ENCODE peak calls at places on chromosomes 13 and 19, in eight cellular contexts. R is natural killer cell; D is CD8-positive, alpha-beta memory T cell; H is body of pancreas; X is stimulated activated CD4-positive, alpha-beta T cell treated with anti-CD3 and anti-CD28 coated beads, TNF-alpha, amount 100 ng/mL, for 48 hours; P is amygdala; M is AG04450; U is kidney glomerular epithelial cell. K is an unnamed sample.

GRCh38 chr13:73266640-73267180 is 207.9 kb downstream of the KLF5 start:
- DNase-seq in M (no peak), X (no peak), R (no peak), U (no peak), D (no peak), H (no peak), P (no peak), K (no peak)

GRCh38 chr13:26600345-26600761 is 42.9 kb downstream of the WASF3 start:
- DNase-seq in H (no peak), R (no peak), D (no peak), M (no peak), X (no peak), U (no peak), P (no peak), K (no peak)

GRCh38 chr13:70098669-70099068 is 9.0 kb upstream of the ATXN8OS start:
- DNase-seq in R (no peak), H (no peak), U (peak; percentile 30), M (no peak), D (no peak), X (no peak), P (no peak), K (peak; percentile 16)

GRCh38 chr19:7509625-7510024 is 6.3 kb upstream of the ZNF358 start:
- DNase-seq in H (no peak), M (no peak), R (no peak), X (no peak), P (no peak), U (no peak), D (no peak), K (no peak)

GRCh38 chr19:50969413-50969760 is at the start of gene KLK6:
- DNase-seq in X (no peak), H (no peak), P (peak; percentile 29), R (no peak), D (no peak), M (no peak), U (no peak), K (peak; percentile 79)

GRCh38 chr13:44231786-44232516 is 141.7 kb upstream of the SERP2 start:
- DNase-seq in P (no peak), M (peak; percentile 74), H (peak; percentile 88), D (no peak), X (no peak), U (peak; percentile 92), R (no peak), K (peak; percentile 97)

GRCh38 chr13:78750735-78751134 is 91.8 kb upstream of the OBI1 start:
- DNase-seq in H (no peak), P (no peak), R (no peak), X (no peak), U (no peak), M (no peak), D (no peak), K (no peak)

GRCh38 chr13:109707044-109707794 is 79.2 kb downstream of the IRS2 start:
- DNase-seq in M (no peak), D (no peak), U (no peak), H (no peak), R (no peak), X (no peak), P (no peak), K (no peak)

GRCh38 chr13:43804461-43805070 is 17.8 kb upstream of the ENOX1 start:
- DNase-seq in M (peak; percentile 44), R (no peak), D (no peak), X (peak; percentile 17), H (no peak), P (no peak), U (peak; percentile 28), K (peak; percentile 68)

GRCh38 chr13:97140611-97141010 is 81.5 kb upstream of the MBNL2 start:
- DNase-seq in P (no peak), M (no peak), U (no peak), X (no peak), H (no peak), R (no peak), D (no peak), K (no peak)

GRCh38 chr19:54478677-54479266 is 5.7 kb upstream of the CDC42EP5 start:
- DNase-seq in H (peak; percentile 22), X (no peak), R (no peak), U (no peak), M (no peak), P (no peak), D (no peak), K (peak; percentile 26)

K was measured in kidney tubule cell.